ENCODE peak calls at places on chromosomes 1 and 21, in seven cellular contexts. C is IMR-90, L is fibroblast of lung, T is K562, M is OCI-LY7, G is endothelial cell of umbilical vein, Z is mammary epithelial cell. F is an unnamed sample. For H4K20me1, the result is how much of the 10 kb centered on the place peaks cover.

GRCh38 chr1:66214901-66215300 is 319.1 kb upstream of the SGIP1 start:
- DNase-seq in C (peak), L (no peak), T (no peak), M (no peak), G (no peak), Z (no peak), F (no peak)

GRCh38 chr1:34113887-34114286 is 51.1 kb downstream of the CSMD2 start:
- DNase-seq in C (no peak), L (no peak), T (peak), M (peak), G (no peak), Z (peak), F (no peak)

GRCh38 chr1:20720631-20721051 is 2.8 kb upstream of the KIF17 start:
- DNase-seq in C (no peak), L (no peak), T (no peak), M (no peak), G (no peak), Z (no peak), F (no peak)

GRCh38 chr1:57623039-57623790 is 199.4 kb upstream of the DAB1 start:
- DNase-seq in C (peak), L (peak), T (peak), M (no peak), G (peak), Z (no peak), F (no peak)

GRCh38 chr21:15255359-15256157 is 190.8 kb upstream of the NRIP1 start:
- DNase-seq in C (no peak), L (no peak), T (no peak), M (no peak), G (no peak), Z (no peak), F (peak)

GRCh38 chr1:19374402-19374801 is 62.3 kb downstream of the SLC66A1 start:
- DNase-seq in C (no peak), L (no peak), T (peak), M (peak), G (no peak), Z (no peak), F (peak)

GRCh38 chr1:84353665-84354064 is 44.6 kb upstream of the DNASE2B start:
- DNase-seq in C (peak), L (peak), T (no peak), M (no peak), G (no peak), Z (no peak), F (no peak)

GRCh38 chr1:32351077-32351858 is 11.0 kb downstream of the FAM229A start:
- DNase-seq in C (peak), L (peak), T (peak), M (peak), G (peak), Z (peak), F (peak)

GRCh38 chr1:228360533-228361313 is 45.9 kb downstream of the TRIM11 start:
- DNase-seq in C (no peak), L (no peak), T (no peak), M (no peak), G (no peak), Z (no peak), F (peak)

GRCh38 chr1:213968391-213968790 is 19.4 kb upstream of the PROX1 start:
- DNase-seq in C (no peak), L (no peak), T (no peak), M (no peak), G (no peak), Z (no peak), F (no peak)

GRCh38 chr1:175178456-175178855 is 14.1 kb downstream of the KIAA0040 start:
- DNase-seq in C (no peak), L (no peak), T (no peak), M (no peak), G (no peak), Z (no peak), F (no peak)

GRCh38 chr1:181143081-181143859 is 54.8 kb downstream of the IER5 start:
- DNase-seq in C (no peak), L (no peak), T (no peak), M (no peak), G (no peak), Z (no peak), F (no peak)

GRCh38 chr1:240475832-240476231 is 136.1 kb downstream of the GREM2 start:
- DNase-seq in C (no peak), L (no peak), T (no peak), M (no peak), G (no peak), Z (no peak), F (no peak)

GRCh38 chr1:240478536-240478935 is 133.4 kb downstream of the GREM2 start:
- DNase-seq in C (no peak), L (no peak), T (no peak), M (no peak), G (no peak), Z (no peak), F (no peak)

GRCh38 chr1:240468616-240469015 is 143.3 kb downstream of the GREM2 start:
- DNase-seq in C (peak), L (peak), T (no peak), M (no peak), G (no peak), Z (no peak), F (no peak)

GRCh38 chr1:240474133-240474614 is 137.8 kb downstream of the GREM2 start:
- DNase-seq in C (peak), L (peak), T (peak), M (no peak), G (no peak), Z (no peak), F (peak)
- H3K27ac ChIP-seq in C (no peak), L (no peak), T (peak), M (no peak), G (no peak), Z (no peak), F (peak)

GRCh38 chr1:61273167-61273705 is 190.9 kb downstream of the NFIA start:
- DNase-seq in C (no peak), L (no peak), T (no peak), M (no peak), G (no peak), Z (no peak), F (no peak)
- H3K4me3 ChIP-seq in C (no peak), L (no peak), T (no peak), M (no peak), G (no peak), Z (no peak), F (no peak)

GRCh38 chr1:10360045-10360444 is 38.8 kb upstream of the PGD start:
- DNase-seq in C (no peak), L (no peak), T (no peak), M (no peak), G (no peak), Z (no peak), F (no peak)

DNA sequence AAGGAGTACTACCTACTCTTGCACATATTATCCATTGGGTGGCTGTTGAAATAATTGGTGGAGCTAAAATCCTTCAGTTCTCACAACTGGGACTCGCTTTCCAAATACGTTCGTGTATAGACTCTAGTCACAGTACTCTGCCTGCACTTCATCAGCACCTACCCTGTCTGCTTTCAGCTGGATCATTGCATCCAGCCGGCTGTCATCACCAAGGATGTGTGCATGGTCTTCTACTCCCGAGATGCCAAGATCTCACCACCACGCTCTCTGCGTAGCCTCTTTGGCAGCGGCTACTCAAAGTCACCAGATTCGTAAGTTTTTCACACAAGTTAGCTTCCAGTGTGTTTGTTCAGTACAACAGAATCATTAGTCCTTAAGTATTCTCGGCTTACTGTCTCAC is 37.3 kb upstream of the PGD start:
- DNase-seq in C (no peak), L (no peak), T (no peak), M (no peak), G (no peak), Z (no peak), F (no peak)
- H4K20me1 ChIP-seq in C (under half), L (under half), T (under half), M (under half), G (under half), Z (under half), F (under half)

DNA sequence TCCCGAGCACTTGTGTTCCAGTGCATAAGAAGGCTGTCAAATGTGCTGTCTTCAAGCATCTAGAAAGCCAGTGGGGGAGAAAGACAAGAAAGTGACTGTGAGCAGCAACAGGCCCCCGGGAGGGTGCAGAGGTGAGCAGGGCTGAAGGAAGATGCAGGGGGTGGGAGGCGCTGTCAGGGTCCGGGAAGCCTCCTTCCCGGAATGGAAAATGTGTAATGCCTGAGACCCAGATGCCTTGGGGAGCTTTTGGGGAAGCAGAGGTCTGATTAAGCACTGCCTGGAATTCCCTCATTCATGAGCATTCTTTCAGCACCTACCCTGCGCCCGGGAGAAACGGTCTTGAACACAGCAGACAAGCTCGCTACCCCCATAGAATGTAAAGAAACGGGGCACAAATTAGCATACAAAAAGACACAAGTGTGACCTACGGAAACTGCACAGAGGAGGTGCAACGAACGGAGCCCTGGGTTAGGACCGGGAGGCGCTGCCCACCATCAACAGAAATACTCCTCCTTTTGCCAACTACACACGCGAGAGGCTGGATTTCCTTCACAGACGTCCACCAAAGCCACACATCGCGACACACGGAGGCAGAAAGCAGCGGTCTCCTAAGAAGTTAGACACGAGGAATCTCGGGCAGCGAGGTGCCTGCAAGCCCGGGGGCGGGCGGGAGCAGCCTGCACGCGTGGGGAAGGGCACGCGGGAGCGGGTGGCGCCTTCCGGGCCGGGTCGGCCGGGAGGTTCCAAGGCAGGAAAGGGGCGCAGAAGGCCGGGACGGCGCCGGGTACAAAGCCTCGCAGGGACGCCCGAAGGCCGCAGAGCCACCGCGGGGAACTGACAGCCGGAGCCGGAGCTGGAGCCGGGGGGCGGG is 1.1 kb downstream of the NPHP4 start:
- DNase-seq in C (peak), L (peak), T (peak), M (peak), G (peak), Z (peak), F (peak)
- H3K27ac ChIP-seq in C (peak), L (peak), T (peak), M (no peak), G (no peak), Z (peak), F (peak)